ENCODE peak calls at places on chromosomes 7 and 10, in eight cellular contexts. Q, R, U, L, S, B, I and K are unnamed samples.

GRCh38 chr7:157613575-157614322 is 276.9 kb downstream of the DNAJB6 start:
- DNase-seq in Q (no peak), R (peak; percentile 61), U (no peak), L (no peak), S (peak; percentile 16), B (no peak), I (no peak), K (no peak)

GRCh38 chr10:16732376-16732775 is 84.8 kb downstream of the RSU1 start:
- DNase-seq in Q (no peak), R (no peak), U (no peak), L (no peak), S (peak; percentile 64), B (no peak), I (no peak), K (no peak)

GRCh38 chr10:122504551-122504950 is 43.2 kb downstream of the HTRA1 start:
- DNase-seq in Q (peak; percentile 92), R (peak; percentile 97), U (no peak), L (no peak), S (peak; percentile 95), B (peak; percentile 84), I (no peak), K (no peak)

GRCh38 chr10:89391882-89392756 is at the start of gene IFIT1:
- DNase-seq in Q (peak; percentile 95), R (peak; percentile 81), U (peak; percentile 68), L (peak; percentile 60), S (peak; percentile 90), B (peak; percentile 85), I (peak; percentile 50), K (peak; percentile 53)

GRCh38 chr10:32983333-32983909 is 25.4 kb upstream of the ITGB1 start:
- DNase-seq in Q (peak; percentile 91), R (no peak), U (peak; percentile 84), L (no peak), S (peak; percentile 97), B (peak; percentile 84), I (no peak), K (no peak)

GRCh38 chr7:73707045-73707631 is 12.3 kb downstream of the STX1A start:
- DNase-seq in Q (no peak), R (no peak), U (peak; percentile 69), L (no peak), S (no peak), B (no peak), I (peak; percentile 75), K (peak; percentile 28)

GRCh38 chr7:957418-958220 is 3.1 kb upstream of the ADAP1 start:
- DNase-seq in Q (no peak), R (peak; percentile 80), U (no peak), L (peak; percentile 60), S (no peak), B (no peak), I (peak; percentile 13), K (no peak)

GRCh38 chr7:50661345-50662058 is 96.3 kb upstream of the DDC start:
- DNase-seq in Q (no peak), R (no peak), U (no peak), L (no peak), S (peak; percentile 33), B (no peak), I (no peak), K (no peak)

GRCh38 chr10:30207485-30208052 is 141.5 kb downstream of the MTPAP start:
- DNase-seq in Q (no peak), R (no peak), U (no peak), L (no peak), S (no peak), B (no peak), I (no peak), K (no peak)

GRCh38 chr7:33614357-33615132 is 290.8 kb upstream of the BMPER start:
- DNase-seq in Q (no peak), R (no peak), U (no peak), L (no peak), S (no peak), B (no peak), I (no peak), K (no peak)

GRCh38 chr7:2433713-2434550 is 30.5 kb downstream of the CHST12 start:
- DNase-seq in Q (no peak), R (no peak), U (no peak), L (no peak), S (no peak), B (no peak), I (no peak), K (peak; percentile 21)

GRCh38 chr7:131443496-131443895 is 112.9 kb downstream of the PODXL start:
- DNase-seq in Q (peak; percentile 72), R (no peak), U (no peak), L (no peak), S (no peak), B (no peak), I (no peak), K (no peak)

GRCh38 chr10:43105793-43106158 is 28.9 kb downstream of the RET start:
- DNase-seq in Q (no peak), R (no peak), U (no peak), L (no peak), S (no peak), B (no peak), I (no peak), K (no peak)

GRCh38 chr7:146053492-146053891 is 63.1 kb upstream of the CNTNAP2 start:
- DNase-seq in Q (no peak), R (no peak), U (no peak), L (no peak), S (peak; percentile 0), B (no peak), I (no peak), K (no peak)

GRCh38 chr10:84842593-84842992 is 514.2 kb downstream of the CCSER2 start:
- DNase-seq in Q (no peak), R (no peak), U (no peak), L (no peak), S (no peak), B (no peak), I (no peak), K (no peak)

DNA sequence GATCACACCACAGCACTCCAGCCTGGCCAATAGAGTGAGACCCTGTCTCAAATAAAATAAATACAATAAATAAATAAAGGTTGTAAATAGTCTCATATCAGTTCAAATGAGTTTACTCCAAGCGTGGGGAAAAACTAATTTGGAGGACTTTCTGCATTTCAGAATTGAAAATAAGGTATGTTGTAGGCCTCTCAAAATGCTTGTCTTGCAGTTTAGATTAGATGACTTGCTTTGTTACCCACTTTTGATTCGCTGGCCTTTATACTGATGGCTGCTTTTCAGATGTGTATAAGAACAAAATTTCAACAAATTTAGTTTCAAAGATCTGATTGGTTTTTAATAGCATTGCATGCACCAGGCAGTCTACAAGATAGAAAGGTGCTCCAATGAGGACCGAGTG is 2.2 kb upstream of the C10orf143 start:
- DNase-seq in Q (no peak), R (no peak), U (no peak), L (no peak), S (no peak), B (no peak), I (no peak), K (no peak)
- TF ChIP-seq CTCF in Q (no peak), R (no peak), U (no peak), L (no peak), S (no peak), B (no peak), I (no peak), K (no peak)

DNA sequence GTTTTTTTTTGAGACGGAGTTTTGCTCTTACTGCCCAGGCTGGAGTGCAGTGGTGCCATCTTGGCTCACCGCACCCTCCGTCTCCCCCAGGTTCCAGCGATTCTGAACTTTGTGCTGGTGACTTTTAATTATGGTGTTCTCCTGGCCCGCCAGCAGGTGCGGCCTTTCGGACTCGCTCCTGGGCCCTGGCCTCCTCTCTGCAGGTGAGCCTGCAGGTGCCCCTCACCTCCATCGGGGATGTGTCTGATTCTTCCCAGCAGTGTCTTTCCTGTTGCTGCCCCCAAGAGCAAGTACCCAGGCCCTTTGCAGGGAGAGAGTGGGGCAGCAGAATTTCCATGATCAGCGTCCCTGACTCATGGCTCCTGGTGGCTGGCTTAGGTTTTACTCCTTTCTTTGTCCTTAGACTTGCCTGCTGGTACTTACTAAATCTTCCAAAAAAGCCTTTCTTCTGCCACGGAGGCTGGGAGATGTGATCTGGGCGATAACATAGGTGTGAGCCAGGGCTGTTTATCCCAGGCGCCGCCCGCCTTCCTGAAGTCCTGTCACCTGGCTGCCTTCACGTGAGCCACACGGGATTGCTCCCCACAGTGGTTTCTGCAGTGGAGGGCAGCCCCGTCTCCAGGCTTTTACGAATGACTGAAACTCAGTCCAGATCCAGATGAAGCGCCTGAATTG is 10.7 kb downstream of the WIPI2 start:
- DNase-seq in Q (no peak), R (no peak), U (no peak), L (no peak), S (no peak), B (no peak), I (no peak), K (no peak)
- TF ChIP-seq CTCF in Q (no peak), R (no peak), U (no peak), L (no peak), S (no peak), B (no peak), I (no peak), K (no peak)

DNA sequence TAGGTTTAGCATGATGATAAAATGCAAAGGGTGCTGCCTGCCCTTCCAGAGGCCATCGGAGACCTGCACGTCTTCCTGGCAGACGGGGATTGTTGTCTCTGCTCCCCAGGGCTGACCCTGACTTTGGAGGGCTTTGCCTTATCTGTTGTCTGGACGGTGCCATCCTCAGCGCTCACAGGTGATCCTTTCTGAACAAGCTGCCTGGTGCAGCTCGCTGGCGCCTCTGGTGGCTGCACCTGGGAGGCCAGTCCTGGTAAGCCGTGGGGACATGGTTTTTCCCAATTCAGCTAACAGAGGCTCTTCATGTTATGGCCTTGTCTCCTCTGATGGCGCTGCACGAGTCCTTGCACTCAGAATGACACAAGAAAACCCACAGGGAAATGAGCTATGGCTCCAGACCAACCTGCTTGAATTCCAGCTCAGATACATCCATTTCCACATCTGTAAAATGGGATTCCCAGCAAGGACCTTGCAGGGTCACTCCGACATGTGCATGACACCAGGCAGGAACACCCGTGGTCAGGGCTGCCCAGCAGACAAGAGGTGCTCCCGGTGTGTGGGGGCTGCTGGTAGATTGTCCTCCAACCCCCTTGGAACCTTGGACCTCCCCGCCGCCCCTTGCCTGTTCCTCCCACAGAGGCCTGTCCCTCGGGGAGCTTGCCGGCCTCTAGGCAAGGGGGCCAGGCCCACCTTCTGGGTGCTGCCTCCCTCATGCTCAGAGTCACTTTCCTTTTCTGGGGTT is 50.4 kb upstream of the SHH start:
- DNase-seq in Q (no peak), R (peak; percentile 45), U (no peak), L (no peak), S (no peak), B (no peak), I (no peak), K (no peak)
- TF ChIP-seq CTCF in Q (no peak), R (no peak), U (peak; percentile 50), L (peak; percentile 45), S (no peak), B (peak; percentile 20), I (no peak), K (no peak)

GRCh38 chr7:30470163-30470770 is 8.3 kb downstream of the NOD1 start:
- DNase-seq in Q (peak; percentile 54), R (peak; percentile 74), U (no peak), L (no peak), S (peak; percentile 95), B (no peak), I (no peak), K (no peak)

GRCh38 chr7:30468041-30468440 is 10.5 kb downstream of the NOD1 start:
- DNase-seq in Q (peak; percentile 40), R (no peak), U (no peak), L (no peak), S (no peak), B (no peak), I (no peak), K (no peak)

GRCh38 chr7:30468791-30469190 is 9.8 kb downstream of the NOD1 start:
- DNase-seq in Q (peak; percentile 72), R (peak; percentile 76), U (no peak), L (no peak), S (peak; percentile 92), B (no peak), I (no peak), K (no peak)

GRCh38 chr7:30470783-30471182 is 7.8 kb downstream of the NOD1 start:
- DNase-seq in Q (peak; percentile 88), R (peak; percentile 87), U (no peak), L (no peak), S (peak; percentile 92), B (no peak), I (no peak), K (no peak)

GRCh38 chr7:30469303-30469702 is 9.3 kb downstream of the NOD1 start:
- DNase-seq in Q (peak; percentile 100), R (peak; percentile 88), U (peak; percentile 8), L (peak; percentile 85), S (peak; percentile 100), B (peak; percentile 96), I (no peak), K (no peak)
- TF ChIP-seq CTCF in Q (peak; percentile 71), R (no peak), U (peak; percentile 11), L (peak; percentile 55), S (peak; percentile 70), B (peak; percentile 69), I (no peak), K (no peak)